ENCODE peak calls at places on chromosomes 12 and 14, in eight cellular contexts. R is uterus, C is stomach, L is A549, K is gastrocnemius medialis, U is endothelial cell of umbilical vein, D is adrenal gland, X is body of pancreas. G is an unnamed sample.

GRCh38 chr14:90571149-90571548 is 174.3 kb downstream of the CALM1 start:
- DNase-seq in R (no peak), C (no peak), L (no peak), K (no peak), U (no peak), D (no peak), X (no peak), G (no peak)

GRCh38 chr12:124443929-124444712 is 123.3 kb downstream of the NCOR2 start:
- DNase-seq in R (no peak), C (no peak), L (no peak), K (no peak), U (no peak), D (no peak), X (no peak), G (no peak)

GRCh38 chr12:89709994-89710872 is 1.6 kb upstream of the ATP2B1 start:
- DNase-seq in R (peak; percentile 67), C (peak; percentile 52), L (peak; percentile 31), K (peak; percentile 24), U (no peak), D (peak; percentile 74), X (peak; percentile 55), G (no peak)

GRCh38 chr12:88628856-88629509 is 48.7 kb upstream of the KITLG start:
- DNase-seq in R (no peak), C (peak; percentile 60), L (no peak), K (no peak), U (no peak), D (no peak), X (peak; percentile 74), G (no peak)

GRCh38 chr12:7797698-7798398 is 8.6 kb downstream of the NANOG start:
- DNase-seq in R (no peak), C (peak; percentile 30), L (no peak), K (no peak), U (no peak), D (peak; percentile 56), X (peak; percentile 60), G (no peak)

GRCh38 chr12:87119713-87120112 is 863.5 kb upstream of the MGAT4C start:
- DNase-seq in R (no peak), C (no peak), L (no peak), K (no peak), U (no peak), D (no peak), X (no peak), G (no peak)

GRCh38 chr12:75130811-75131210 is 78.8 kb downstream of the KCNC2 start:
- DNase-seq in R (no peak), C (no peak), L (no peak), K (no peak), U (no peak), D (no peak), X (no peak), G (no peak)

GRCh38 chr12:69254046-69254445 is 14.7 kb downstream of the CPSF6 start:
- DNase-seq in R (no peak), C (no peak), L (peak; percentile 13), K (no peak), U (peak; percentile 84), D (no peak), X (no peak), G (no peak)

GRCh38 chr14:38431156-38431555 is 175.3 kb upstream of the CLEC14A start:
- DNase-seq in R (no peak), C (no peak), L (no peak), K (no peak), U (no peak), D (no peak), X (no peak), G (no peak)

GRCh38 chr14:106268013-106268727 is 741.8 kb downstream of the TMEM121 start:
- DNase-seq in R (no peak), C (peak; percentile 55), L (no peak), K (no peak), U (no peak), D (peak; percentile 28), X (no peak), G (no peak)

GRCh38 chr14:26765301-26765700 is 167.5 kb upstream of the NOVA1 start:
- DNase-seq in R (no peak), C (no peak), L (no peak), K (no peak), U (no peak), D (no peak), X (no peak), G (no peak)

GRCh38 chr12:64461634-64462414 is 9.9 kb downstream of the TBK1 start:
- DNase-seq in R (no peak), C (no peak), L (no peak), K (no peak), U (no peak), D (no peak), X (no peak), G (no peak)

GRCh38 chr14:91898256-91898843 is 31.0 kb upstream of the TC2N start:
- DNase-seq in R (no peak), C (no peak), L (no peak), K (no peak), U (no peak), D (no peak), X (peak; percentile 74), G (no peak)

GRCh38 chr14:103550451-103551337 is 11.8 kb downstream of the BAG5 start:
- DNase-seq in R (peak; percentile 51), C (no peak), L (no peak), K (no peak), U (no peak), D (no peak), X (no peak), G (no peak)

GRCh38 chr12:98352218-98352811 is 163.1 kb upstream of the TMPO start:
- DNase-seq in R (no peak), C (no peak), L (peak; percentile 75), K (no peak), U (peak; percentile 84), D (no peak), X (no peak), G (no peak)

GRCh38 chr14:92340938-92341337 is 18.0 kb downstream of the SLC24A4 start:
- DNase-seq in R (no peak), C (no peak), L (no peak), K (no peak), U (no peak), D (no peak), X (no peak), G (no peak)

GRCh38 chr14:70808402-70809237 is 693 bp downstream of the MAP3K9 start:
- DNase-seq in R (no peak), C (peak; percentile 39), L (peak; percentile 44), K (no peak), U (no peak), D (peak; percentile 48), X (peak; percentile 28), G (no peak)

GRCh38 chr14:47846008-47846407 is 170.6 kb upstream of the MDGA2 start:
- DNase-seq in R (no peak), C (no peak), L (no peak), K (no peak), U (no peak), D (no peak), X (no peak), G (no peak)

GRCh38 chr14:92108345-92109254 is 2.2 kb upstream of the ATXN3 start:
- DNase-seq in R (no peak), C (no peak), L (no peak), K (no peak), U (no peak), D (no peak), X (no peak), G (no peak)

GRCh38 chr12:50251619-50252300 is 31.6 kb downstream of the LIMA1 start:
- DNase-seq in R (no peak), C (no peak), L (no peak), K (no peak), U (no peak), D (no peak), X (no peak), G (no peak)

GRCh38 chr14:75968461-75968860 is 13.3 kb downstream of the TGFB3 start:
- DNase-seq in R (peak; percentile 48), C (no peak), L (no peak), K (no peak), U (no peak), D (no peak), X (no peak), G (no peak)

GRCh38 chr12:31591308-31591901 is 469 bp upstream of the DENND5B start:
- DNase-seq in R (peak; percentile 24), C (no peak), L (peak; percentile 29), K (no peak), U (peak; percentile 58), D (peak; percentile 59), X (peak; percentile 20), G (no peak)

GRCh38 chr12:101697197-101697929 is at the start of gene CHPT1:
- DNase-seq in R (peak; percentile 50), C (peak; percentile 82), L (peak; percentile 55), K (peak; percentile 79), U (peak; percentile 50), D (peak; percentile 86), X (peak; percentile 86), G (no peak)
- TF ChIP-seq POLR2A in R (no peak), C (no peak), L (peak; percentile 80), K (peak; percentile 47), U (no peak), D (peak; percentile 42), X (peak; percentile 32), G (no peak)

DNA sequence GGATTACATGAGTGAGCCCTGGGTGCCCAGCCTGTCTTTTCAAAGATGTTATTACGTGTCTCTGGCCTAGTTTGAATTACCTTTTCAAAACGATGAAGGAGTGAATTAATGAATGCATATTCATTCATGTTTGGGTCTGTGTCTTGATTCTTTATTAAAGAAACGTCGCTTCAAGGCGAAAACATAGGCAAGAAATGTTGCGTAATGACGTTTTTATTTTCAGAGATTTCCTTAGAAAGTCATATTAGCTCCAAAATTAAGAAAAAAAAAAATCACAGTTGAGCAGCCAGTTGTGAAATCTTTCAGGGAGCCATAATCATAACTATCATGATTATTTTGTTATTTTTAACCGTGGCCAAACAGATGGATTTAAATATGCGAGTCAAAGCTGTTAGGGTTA is 3.5 kb downstream of the PPFIBP1 start:
- DNase-seq in R (no peak), C (no peak), L (no peak), K (no peak), U (no peak), D (no peak), X (no peak), G (no peak)
- H3K4me1 ChIP-seq in R (no peaks in the 10 kb centered on the region), C (peaks cover 5% of the 10 kb centered on the region), L (peaks cover 29% of the 10 kb centered on the region), K (peaks cover 21% of the 10 kb centered on the region), U (peaks cover 18% of the 10 kb centered on the region), D (peaks cover 34% of the 10 kb centered on the region), X (peaks cover 44% of the 10 kb centered on the region), G (peaks cover 62% of the 10 kb centered on the region)

GRCh38 chr12:125968413-125968812 is 903.2 kb downstream of the AACS start:
- DNase-seq in R (no peak), C (no peak), L (no peak), K (no peak), U (no peak), D (no peak), X (no peak), G (no peak)

GRCh38 chr12:125971981-125972380 is 906.7 kb downstream of the AACS start:
- DNase-seq in R (no peak), C (no peak), L (no peak), K (no peak), U (no peak), D (no peak), X (no peak), G (no peak)
- TF ChIP-seq CTCF in R (no peak), C (no peak), L (no peak), K (no peak), U (no peak), D (no peak), X (no peak), G (no peak)

GRCh38 chr14:105257464-105257863 is 9.1 kb downstream of the BTBD6 start:
- DNase-seq in R (no peak), C (no peak), L (no peak), K (no peak), U (no peak), D (no peak), X (no peak), G (no peak)
- TF ChIP-seq POLR2A in R (no peak), C (no peak), L (no peak), K (no peak), U (no peak), D (no peak), X (no peak), G (no peak)